ENCODE peak calls at places on chromosomes 5 and 9, in six cellular contexts. P is GM12864, V is foreskin fibroblast, L is HL-60, C is endodermal cell, M is gastrocnemius medialis. G is an unnamed sample.

GRCh38 chr9:22216730-22217160 is 207.6 kb upstream of the CDKN2B start:
- DNase-seq in M (no peak), L (no peak), V (peak; percentile 81), C (no peak), P (no peak), G (peak; percentile 76)

GRCh38 chr5:69265931-69266330 is 31.2 kb downstream of the CDK7 start:
- DNase-seq in P (no peak), V (no peak), L (no peak), M (no peak), C (peak; percentile 92), G (no peak)

GRCh38 chr5:141878186-141878770 is at the start of gene PCDH1:
- DNase-seq in M (no peak), L (no peak), P (no peak), V (peak; percentile 13), C (no peak), G (no peak)

GRCh38 chr9:109320734-109321448 is at the start of gene EPB41L4B:
- DNase-seq in P (peak; percentile 61), L (peak; percentile 64), V (peak; percentile 59), M (peak; percentile 85), C (peak; percentile 98), G (peak; percentile 37)

GRCh38 chr9:9170735-9171134 is 1371.2 kb upstream of the DMAC1 start:
- DNase-seq in V (no peak), P (no peak), C (no peak), L (no peak), M (no peak), G (no peak)

GRCh38 chr9:105148328-105149006 is 96.0 kb upstream of the SLC44A1 start:
- DNase-seq in C (peak; percentile 83), V (no peak), L (no peak), M (no peak), P (no peak), G (no peak)

GRCh38 chr5:75552764-75553163 is 41.1 kb downstream of the POLK start:
- DNase-seq in M (no peak), V (no peak), P (no peak), L (no peak), C (no peak), G (no peak)

GRCh38 chr5:179438041-179438441 is 92.8 kb upstream of the ADAMTS2 start:
- DNase-seq in C (peak; percentile 42), M (no peak), V (no peak), L (no peak), P (no peak), G (no peak)

GRCh38 chr5:147179555-147180147 is 55.2 kb upstream of the STK32A start:
- DNase-seq in C (no peak), L (no peak), M (no peak), V (no peak), P (no peak), G (no peak)

GRCh38 chr9:114950761-114951160 is 20.4 kb upstream of the TNFSF8 start:
- DNase-seq in V (no peak), L (no peak), P (no peak), C (no peak), M (no peak), G (no peak)

GRCh38 chr9:99466104-99466503 is 244.0 kb downstream of the SEC61B start:
- DNase-seq in P (no peak), C (no peak), V (no peak), L (no peak), M (no peak), G (no peak)

GRCh38 chr5:38462972-38463633 is 93.3 kb downstream of the LIFR start:
- DNase-seq in V (no peak), L (no peak), C (no peak), M (no peak), P (no peak), G (no peak)

GRCh38 chr9:82805027-82805426 is 257.9 kb downstream of the RASEF start:
- DNase-seq in V (no peak), P (no peak), L (no peak), C (no peak), M (no peak), G (no peak)
- H3K4me3 ChIP-seq in V (no peak overlapping the region), P (no peak overlapping the region), L (no peak overlapping the region), C (no peak overlapping the region), M (no peak overlapping the region), G (no peak overlapping the region)

GRCh38 chr5:133758641-133759040 is 146.3 kb upstream of the FSTL4 start:
- DNase-seq in L (no peak), C (peak; percentile 7), V (no peak), M (no peak), P (no peak), G (no peak)
- TF ChIP-seq CTCF in L (no peak), C (no peak), V (no peak), M (no peak), P (no peak), G (no peak)

GRCh38 chr5:16690243-16690839 is 73.5 kb upstream of the RETREG1 start:
- DNase-seq in C (peak; percentile 82), V (peak; percentile 20), P (no peak), L (peak; percentile 17), M (no peak), G (no peak)

GRCh38 chr5:16691731-16692130 is 74.9 kb upstream of the RETREG1 start:
- DNase-seq in L (no peak), C (no peak), V (no peak), P (no peak), M (no peak), G (no peak)

GRCh38 chr5:16687898-16688297 is 71.1 kb upstream of the RETREG1 start:
- DNase-seq in C (no peak), V (no peak), M (no peak), P (no peak), L (no peak), G (no peak)

GRCh38 chr5:16695779-16696178 is 79.0 kb upstream of the RETREG1 start:
- DNase-seq in C (no peak), P (no peak), M (no peak), L (no peak), V (no peak), G (no peak)

DNA sequence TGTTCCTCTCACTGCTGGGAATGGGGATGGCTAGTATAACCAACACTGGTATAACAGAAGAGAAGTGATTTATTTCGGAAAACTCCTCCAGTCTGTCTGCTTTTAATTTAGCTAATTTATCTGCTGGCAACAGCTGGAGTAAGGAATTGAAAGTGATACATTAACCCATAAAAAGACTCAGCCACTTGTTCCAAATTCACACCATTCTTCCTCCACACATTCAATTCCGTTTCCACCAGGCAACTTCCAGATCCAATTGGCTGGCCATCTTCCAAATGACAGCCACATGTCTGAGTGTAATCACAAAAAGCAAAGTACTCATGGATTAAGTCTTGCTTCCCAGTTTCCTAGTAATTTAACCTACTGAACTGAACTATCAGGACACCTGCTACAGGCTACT is 77.1 kb upstream of the RETREG1 start:
- DNase-seq in M (no peak), C (no peak), L (no peak), V (no peak), P (no peak), G (no peak)
- H3K4me3 ChIP-seq in M (no peak overlapping the region), C (no peak overlapping the region), L (no peak overlapping the region), V (no peak overlapping the region), P (no peak overlapping the region), G (no peak overlapping the region)

GRCh38 chr5:170411100-170411499 is 21.9 kb upstream of the KCNMB1 start:
- DNase-seq in M (no peak), L (peak; percentile 16), V (no peak), P (no peak), C (no peak), G (no peak)
- TF ChIP-seq CTCF in M (no peak), L (peak; percentile 1), V (no peak), P (peak; percentile 59), C (peak; percentile 50), G (peak; percentile 19)

DNA sequence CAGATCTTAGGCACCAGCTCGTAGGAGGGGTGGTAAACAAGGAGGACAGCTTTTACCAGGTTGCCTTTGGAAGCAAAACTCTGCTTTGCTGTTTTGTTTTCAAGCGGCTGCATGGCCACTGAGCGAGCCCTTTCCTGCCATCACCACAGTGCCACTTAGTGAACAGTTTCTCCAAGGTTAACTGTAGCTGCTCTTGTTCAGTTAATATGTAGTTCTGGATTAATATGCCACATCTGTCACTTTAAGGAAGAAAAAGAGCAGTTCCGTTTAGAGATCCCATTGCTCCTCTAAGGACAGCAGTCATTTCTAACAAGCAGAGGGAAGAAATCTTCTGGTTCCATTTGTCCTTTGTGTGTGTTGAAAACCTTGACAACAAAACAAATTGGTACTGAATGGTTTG is 10.4 kb upstream of the ABL1 start:
- DNase-seq in M (no peak), L (no peak), V (no peak), P (no peak), C (no peak), G (no peak)
- H3K4me3 ChIP-seq in M (no peak overlapping the region), L (no peak overlapping the region), V (no peak overlapping the region), P (no peak overlapping the region), C (peak overlapping the region; percentile 67), G (no peak overlapping the region)

GRCh38 chr9:94166237-94167054 is 82.2 kb downstream of the PTPDC1 start:
- DNase-seq in M (peak; percentile 99), P (peak; percentile 98), C (peak; percentile 99), L (peak; percentile 97), V (peak; percentile 99), G (peak; percentile 95)
- TF ChIP-seq CTCF in M (peak; percentile 32), P (no peak), C (peak; percentile 40), L (no peak), V (no peak), G (no peak)